ENCODE peak calls at places on chromosomes 16 and 17, in five cellular contexts. C is H1, D is GM12892, X is GM12878, Z is K562. F is an unnamed sample.

GRCh38 chr16:30526137-30526822 is at the start of gene ZNF768:
- DNase-seq in X (no peak), C (peak), D (peak), Z (peak), F (peak)

GRCh38 chr17:18190629-18191028 is 7.0 kb downstream of the ALKBH5 start:
- DNase-seq in C (no peak), X (no peak), D (no peak), Z (no peak), F (no peak)

GRCh38 chr17:35892091-35892637 is 12.0 kb upstream of the CCL5 start:
- DNase-seq in D (no peak), C (no peak), X (no peak), Z (no peak), F (no peak)

GRCh38 chr16:2159052-2159838 is 3.7 kb downstream of the TRAF7 start:
- DNase-seq in Z (no peak), D (no peak), C (no peak), X (no peak), F (no peak)

GRCh38 chr17:42459983-42460300 is 1.3 kb downstream of the ATP6V0A1 start:
- DNase-seq in D (no peak), X (no peak), Z (no peak), C (no peak), F (peak)

GRCh38 chr17:33974276-33974675 is 280.8 kb upstream of the CCL2 start:
- DNase-seq in D (no peak), Z (no peak), C (no peak), X (no peak), F (no peak)

GRCh38 chr17:27226611-27227234 is 67.2 kb upstream of the WSB1 start:
- DNase-seq in C (no peak), X (no peak), Z (no peak), D (no peak), F (no peak)

GRCh38 chr17:75447951-75448856 is 8.2 kb upstream of the TMEM94 start:
- DNase-seq in Z (peak), C (no peak), X (no peak), D (no peak), F (no peak)

GRCh38 chr16:73254983-73255382 is 207.1 kb upstream of the ZFHX3 start:
- DNase-seq in Z (no peak), X (no peak), C (no peak), D (no peak), F (no peak)

GRCh38 chr16:80440691-80441090 is 100.1 kb upstream of the DYNLRB2 start:
- DNase-seq in D (no peak), Z (no peak), X (no peak), C (no peak), F (no peak)

GRCh38 chr16:89700649-89701424 is 668 bp downstream of the SPATA2L start:
- DNase-seq in C (peak), D (no peak), X (no peak), Z (peak), F (no peak)

GRCh38 chr17:79808763-79809529 is 12.1 kb upstream of the CBX8 start:
- DNase-seq in Z (no peak), D (no peak), X (no peak), C (peak), F (no peak)

GRCh38 chr16:67425046-67425445 is 5.9 kb upstream of the HSD11B2 start:
- DNase-seq in Z (no peak), X (no peak), C (no peak), D (no peak), F (no peak)

GRCh38 chr16:78407191-78407590 is 307.7 kb downstream of the WWOX start:
- DNase-seq in Z (no peak), C (no peak), D (no peak), X (no peak), F (no peak)

GRCh38 chr17:82737981-82738877 is 2.8 kb downstream of the FN3K start:
- DNase-seq in D (no peak), Z (peak), X (no peak), C (no peak), F (no peak)

GRCh38 chr16:15983898-15984297 is 34.5 kb downstream of the ABCC1 start:
- DNase-seq in X (no peak), D (no peak), C (no peak), Z (no peak), F (no peak)

GRCh38 chr16:83682858-83683235 is 124.9 kb upstream of the HSBP1 start:
- DNase-seq in D (no peak), X (no peak), C (no peak), Z (no peak), F (no peak)

GRCh38 chr17:68295086-68295485 is 3.8 kb downstream of the ARSG start:
- DNase-seq in X (no peak), C (no peak), Z (no peak), D (no peak), F (no peak)

GRCh38 chr17:63826468-63827001 is 696 bp upstream of the PSMC5 start:
- DNase-seq in D (no peak), C (peak), X (no peak), Z (no peak), F (no peak)

GRCh38 chr17:78040561-78041400 is 82.3 kb downstream of the TNRC6C start:
- DNase-seq in C (no peak), D (no peak), X (peak), Z (no peak), F (peak)

GRCh38 chr17:49597928-49598655 is 22.4 kb downstream of the NXPH3 start:
- DNase-seq in D (no peak), X (no peak), Z (no peak), C (no peak), F (no peak)

GRCh38 chr17:50635720-50636144 is 1.1 kb downstream of the ABCC3 start:
- DNase-seq in Z (no peak), X (no peak), D (no peak), C (no peak), F (no peak)

GRCh38 chr17:48051278-48051677 is 3.1 kb downstream of the NFE2L1 start:
- DNase-seq in C (no peak), Z (no peak), X (no peak), D (no peak), F (no peak)

GRCh38 chr17:48023408-48024148 is 14.0 kb downstream of the COPZ2 start:
- DNase-seq in D (no peak), Z (no peak), C (peak), X (no peak), F (no peak)

GRCh38 chr16:70687172-70687531 is 1.3 kb upstream of the MTSS2 start:
- DNase-seq in Z (no peak), C (no peak), D (no peak), X (no peak), F (no peak)

GRCh38 chr17:7221281-7222092 is 1.7 kb downstream of the ACADVL start:
- DNase-seq in Z (no peak), X (no peak), C (no peak), D (no peak), F (no peak)

GRCh38 chr17:45296003-45296832 is 20.6 kb downstream of the MAP3K14 start:
- DNase-seq in X (no peak), D (no peak), C (no peak), Z (no peak), F (no peak)

GRCh38 chr16:87065781-87066694 is 251.2 kb downstream of the C16orf95 start:
- DNase-seq in Z (no peak), C (no peak), X (no peak), D (no peak), F (no peak)

GRCh38 chr17:40833882-40834281 is 11.5 kb upstream of the KRT10 start:
- DNase-seq in D (no peak), Z (no peak), X (no peak), C (no peak), F (no peak)

GRCh38 chr16:53695070-53695469 is 8.6 kb downstream of the RPGRIP1L start:
- DNase-seq in X (no peak), D (no peak), C (no peak), Z (no peak), F (no peak)

GRCh38 chr17:55348749-55349354 is 72.8 kb downstream of the MMD start:
- DNase-seq in D (no peak), C (peak), X (no peak), Z (peak), F (no peak)

GRCh38 chr17:50328926-50329325 is 17.0 kb upstream of the XYLT2 start:
- DNase-seq in Z (no peak), X (no peak), D (no peak), C (no peak), F (no peak)

GRCh38 chr16:6528217-6528616 is 804.4 kb upstream of the RBFOX1 start:
- DNase-seq in C (no peak), X (no peak), Z (no peak), D (no peak), F (no peak)

GRCh38 chr17:27339836-27340550 is 46.1 kb downstream of the WSB1 start:
- DNase-seq in C (no peak), Z (peak), D (no peak), X (no peak), F (no peak)

GRCh38 chr17:3796110-3796821 is 4.7 kb downstream of the ITGAE start:
- DNase-seq in Z (no peak), D (peak), X (peak), C (no peak), F (peak)

GRCh38 chr16:11127610-11128195 is 128.3 kb downstream of the SOCS1 start:
- DNase-seq in D (no peak), X (no peak), C (no peak), Z (no peak), F (no peak)

GRCh38 chr17:57256708-57257112 is 387 bp downstream of the MSI2 start:
- DNase-seq in Z (peak), C (no peak), D (no peak), X (no peak), F (no peak)
- TF ChIP-seq TAF1 in Z (peak), C (peak), D (no peak), X (no peak), F (no peak)

DNA sequence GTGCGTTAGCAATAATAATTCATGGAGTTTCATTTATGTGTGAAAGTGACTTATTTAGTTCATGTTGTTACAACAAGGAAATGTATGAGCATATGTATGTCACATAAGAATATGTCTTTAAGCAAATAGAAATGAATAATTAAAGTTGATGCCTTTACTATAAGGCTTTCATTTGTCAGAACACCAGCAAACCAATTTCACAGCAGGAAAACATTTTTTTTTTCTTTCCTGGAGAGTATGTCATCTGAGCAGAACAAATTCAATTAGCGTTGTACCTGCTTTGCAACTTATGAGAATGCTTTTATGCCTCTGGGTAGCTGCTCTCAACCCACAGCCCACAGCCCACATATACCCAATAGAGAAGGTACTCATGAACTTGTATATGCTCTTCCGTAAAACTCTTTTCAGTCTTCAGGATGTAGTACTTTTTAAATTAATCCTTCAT is 26.3 kb upstream of the APOH start:
- DNase-seq in X (no peak), Z (no peak), C (no peak), D (no peak), F (no peak)
- TF ChIP-seq POLR2A in X (no peak), Z (no peak), C (no peak), D (no peak), F (no peak)

GRCh38 chr17:31549525-31550388 is 158.3 kb downstream of the RAB11FIP4 start:
- DNase-seq in C (peak), Z (peak), X (peak), D (peak), F (peak)
- TF ChIP-seq POLR2AphosphoS5 in C (no peak), Z (peak), X (no peak), D (no peak), F (peak)

DNA sequence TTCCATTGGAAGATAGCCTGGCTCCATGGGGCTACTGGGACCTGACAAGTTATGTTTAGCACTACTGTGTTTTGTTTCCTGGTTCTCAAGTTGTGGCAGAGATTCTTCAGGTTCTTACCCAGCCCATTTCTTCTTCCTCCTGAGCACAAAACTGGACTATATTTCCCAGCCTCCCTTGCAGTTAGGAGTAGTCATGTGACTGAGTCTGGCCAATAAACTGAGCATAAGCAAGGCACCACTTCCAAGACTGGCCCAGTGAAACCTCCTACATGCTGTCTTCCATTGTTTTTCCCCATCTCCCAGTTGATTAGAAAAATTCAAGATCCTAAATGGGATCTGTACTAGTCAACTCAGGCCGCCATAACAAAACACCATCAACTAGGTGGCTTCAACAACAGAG is 28.2 kb upstream of the RBBP6 start:
- DNase-seq in Z (no peak), X (no peak), C (no peak), D (no peak), F (no peak)
- TF ChIP-seq TAF1 in Z (no peak), X (no peak), C (no peak), D (no peak), F (no peak)